ENCODE peak calls at places on chromosomes 6 and 20, in seven cellular contexts. B is HepG2, E is K562, A is GM12891, Y is H1, R is GM12878, P is SK-N-SH. J is an unnamed sample.

GRCh38 chr20:50786703-50787102 is 8.2 kb upstream of the BCAS4 start:
- DNase-seq in Y (no peak), E (no peak), P (no peak), B (no peak), A (no peak), R (no peak), J (no peak)

GRCh38 chr6:152651986-152652385 is 14.8 kb upstream of the SYNE1 start:
- DNase-seq in A (no peak), E (no peak), R (no peak), Y (no peak), P (no peak), B (no peak), J (no peak)

GRCh38 chr6:83308833-83309232 is 115.7 kb downstream of the RWDD2A start:
- DNase-seq in E (no peak), Y (no peak), A (no peak), R (no peak), B (no peak), P (no peak), J (no peak)

GRCh38 chr20:62922451-62922921 is 3.8 kb downstream of the DIDO1 start:
- DNase-seq in R (no peak), E (no peak), Y (no peak), B (no peak), A (no peak), P (no peak), J (no peak)

GRCh38 chr20:62027698-62028321 is 37.9 kb downstream of the TAF4 start:
- DNase-seq in R (no peak), A (no peak), P (no peak), Y (no peak), E (no peak), B (no peak), J (no peak)

GRCh38 chr20:7003598-7003997 is 236.1 kb downstream of the BMP2 start:
- DNase-seq in E (no peak), A (no peak), B (no peak), R (no peak), P (no peak), Y (no peak), J (no peak)

GRCh38 chr20:49785851-49786174 is 26.8 kb upstream of the SLC9A8 start:
- DNase-seq in R (peak), Y (no peak), B (no peak), P (no peak), E (no peak), A (no peak), J (peak)

GRCh38 chr6:113065606-113066005 is 718.5 kb downstream of the RFPL4B start:
- DNase-seq in A (no peak), R (no peak), P (no peak), Y (no peak), B (peak), E (no peak), J (no peak)

GRCh38 chr20:45500022-45500421 is 15.4 kb downstream of the SPINT3 start:
- DNase-seq in Y (no peak), R (no peak), B (peak), P (no peak), A (no peak), E (no peak), J (no peak)

GRCh38 chr6:13044390-13044789 is 283.9 kb downstream of the TBC1D7 start:
- DNase-seq in B (peak), R (no peak), Y (peak), A (no peak), E (peak), P (no peak), J (no peak)

GRCh38 chr20:9551808-9552550 is 37.6 kb downstream of the LAMP5 start:
- DNase-seq in Y (no peak), B (no peak), R (no peak), A (no peak), P (no peak), E (no peak), J (no peak)

GRCh38 chr6:99093781-99094180 is 146.0 kb upstream of the FBXL4 start:
- DNase-seq in E (no peak), P (no peak), Y (no peak), R (no peak), A (no peak), B (no peak), J (no peak)

GRCh38 chr6:14117158-14118090 is at the start of gene CD83:
- DNase-seq in Y (peak), B (peak), P (peak), A (peak), E (peak), R (no peak), J (peak)

GRCh38 chr6:39199976-39200375 is 29.3 kb downstream of the KCNK5 start:
- DNase-seq in B (no peak), R (no peak), E (no peak), A (no peak), Y (no peak), P (no peak), J (no peak)

GRCh38 chr20:26315054-26315453 is 618.4 kb upstream of the ZNF337 start:
- DNase-seq in R (no peak), P (no peak), Y (no peak), B (no peak), E (no peak), A (no peak), J (no peak)

GRCh38 chr6:29834564-29835436 is 7.2 kb downstream of the HLA-G start:
- DNase-seq in P (peak), E (peak), B (no peak), Y (peak), A (no peak), R (no peak), J (no peak)
- TF ChIP-seq TAF1 in P (no peak), E (no peak), B (no peak), Y (no peak), A (no peak), R (no peak), J (no peak)

GRCh38 chr20:37935435-37935834 is 32.5 kb downstream of the VSTM2L start:
- DNase-seq in E (no peak), R (no peak), Y (no peak), B (no peak), A (no peak), P (no peak), J (no peak)
- TF ChIP-seq TAF1 in E (no peak), R (no peak), Y (no peak), B (no peak), A (no peak), P (no peak), J (no peak)

GRCh38 chr6:138308728-138309110 is 69.0 kb upstream of the SMIM28 start:
- DNase-seq in P (no peak), A (no peak), Y (no peak), E (no peak), B (no peak), R (no peak), J (no peak)

GRCh38 chr6:138310294-138310693 is 67.4 kb upstream of the SMIM28 start:
- DNase-seq in Y (no peak), R (no peak), B (no peak), P (no peak), A (no peak), E (no peak), J (no peak)

GRCh38 chr6:138307816-138308727 is 69.6 kb upstream of the SMIM28 start:
- DNase-seq in B (peak), E (no peak), Y (no peak), R (no peak), P (no peak), A (no peak), J (no peak)

GRCh38 chr6:138309695-138310094 is 68.0 kb upstream of the SMIM28 start:
- DNase-seq in Y (no peak), R (no peak), A (no peak), E (no peak), P (no peak), B (no peak), J (no peak)

DNA sequence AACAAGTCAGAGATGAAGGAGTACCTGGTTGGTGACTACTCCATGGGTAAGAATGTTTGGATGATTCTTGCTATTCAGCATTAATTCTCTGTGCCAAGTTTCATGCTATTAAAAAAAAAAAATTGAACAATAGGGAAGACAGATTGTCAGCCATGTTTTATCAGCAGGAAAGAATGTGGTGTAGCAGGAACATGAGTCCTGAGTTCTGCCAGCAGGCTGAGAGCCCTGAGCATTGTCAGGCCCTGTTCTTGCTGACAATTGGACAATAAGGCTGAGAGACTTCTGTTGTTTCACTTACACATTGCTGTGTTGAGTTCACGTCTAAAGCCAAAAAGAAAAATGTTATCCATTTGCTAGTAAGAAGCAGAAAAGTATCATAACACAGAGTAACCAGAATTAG is 70.4 kb upstream of the SMIM28 start:
- DNase-seq in E (no peak), Y (no peak), P (no peak), R (no peak), B (no peak), A (no peak), J (no peak)
- TF ChIP-seq TAF1 in E (no peak), Y (no peak), P (no peak), R (no peak), B (no peak), A (no peak), J (no peak)

DNA sequence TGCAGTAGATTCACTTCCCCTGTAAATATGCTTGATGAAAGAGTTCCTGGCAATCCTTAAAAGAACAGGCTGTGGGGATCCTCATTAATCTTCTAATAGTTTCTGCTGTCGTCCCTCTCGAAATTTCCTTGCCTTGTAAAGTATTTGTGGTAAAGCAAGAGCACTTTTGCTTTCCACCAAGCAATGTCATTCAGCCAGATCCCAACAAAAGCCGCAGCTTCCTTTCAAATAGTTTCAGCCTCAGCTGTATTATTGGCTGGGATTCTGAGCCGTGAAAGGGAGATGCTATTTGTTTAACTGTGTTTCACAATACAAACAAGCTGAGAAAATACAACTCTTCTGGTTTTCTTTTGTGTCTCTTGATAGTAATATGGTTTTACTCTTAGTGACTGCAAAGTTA is 48.9 kb upstream of the EPHA7 start:
- DNase-seq in B (no peak), Y (no peak), E (no peak), A (no peak), R (no peak), P (no peak), J (no peak)
- TF ChIP-seq TAF1 in B (no peak), Y (no peak), E (no peak), A (no peak), R (no peak), P (no peak), J (no peak)

DNA sequence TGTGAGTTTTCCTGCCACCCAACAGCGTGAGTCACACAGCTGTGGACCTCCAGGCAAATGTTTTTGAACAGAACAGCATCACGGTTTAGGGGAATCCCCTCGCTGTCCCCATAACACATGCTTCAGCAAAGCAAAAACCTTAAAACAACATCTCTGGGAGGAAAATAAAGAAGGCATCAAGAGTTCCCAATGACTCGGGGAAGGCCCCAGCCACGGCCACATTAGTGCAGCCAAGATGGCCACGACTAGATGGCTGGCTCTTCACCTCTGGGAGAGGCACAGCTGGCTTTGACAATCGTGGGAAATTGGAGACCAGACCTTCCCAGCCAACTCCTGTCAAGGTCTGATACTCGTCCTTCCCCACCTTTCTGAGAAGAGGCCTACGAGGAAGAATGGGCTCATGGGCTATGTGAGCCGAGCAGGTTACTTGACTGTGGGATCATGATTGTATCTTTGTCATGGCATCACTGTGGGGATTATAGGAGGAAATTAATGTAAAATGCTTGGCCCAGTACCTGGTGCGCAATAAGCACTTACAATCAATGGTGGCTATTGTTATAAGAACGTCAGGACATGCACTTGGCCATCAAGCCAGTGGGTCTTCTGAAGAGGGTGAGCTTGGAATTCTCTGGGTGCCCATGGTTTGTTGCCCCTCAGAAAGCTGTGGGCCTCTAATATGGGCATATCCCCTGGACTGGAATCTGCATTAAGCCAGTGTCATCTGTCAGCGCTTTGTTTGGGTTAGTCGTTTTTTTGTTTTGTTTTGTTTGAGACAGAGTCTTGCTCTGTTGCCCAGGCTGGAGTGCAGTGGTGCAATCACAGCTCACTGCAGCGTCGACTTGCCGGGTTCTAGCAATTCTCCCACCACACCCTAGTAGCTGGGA is 43.6 kb downstream of the FGD2 start:
- DNase-seq in E (peak), R (peak), P (no peak), Y (no peak), B (no peak), A (no peak), J (no peak)
- TF ChIP-seq TAF1 in E (peak), R (no peak), P (no peak), Y (no peak), B (no peak), A (peak), J (no peak)

GRCh38 chr20:33701629-33702450 is 15.7 kb upstream of the E2F1 start:
- DNase-seq in R (no peak), B (peak), Y (no peak), E (no peak), A (no peak), P (no peak), J (no peak)
- TF ChIP-seq TAF1 in R (no peak), B (no peak), Y (no peak), E (no peak), A (no peak), P (no peak), J (no peak)

DNA sequence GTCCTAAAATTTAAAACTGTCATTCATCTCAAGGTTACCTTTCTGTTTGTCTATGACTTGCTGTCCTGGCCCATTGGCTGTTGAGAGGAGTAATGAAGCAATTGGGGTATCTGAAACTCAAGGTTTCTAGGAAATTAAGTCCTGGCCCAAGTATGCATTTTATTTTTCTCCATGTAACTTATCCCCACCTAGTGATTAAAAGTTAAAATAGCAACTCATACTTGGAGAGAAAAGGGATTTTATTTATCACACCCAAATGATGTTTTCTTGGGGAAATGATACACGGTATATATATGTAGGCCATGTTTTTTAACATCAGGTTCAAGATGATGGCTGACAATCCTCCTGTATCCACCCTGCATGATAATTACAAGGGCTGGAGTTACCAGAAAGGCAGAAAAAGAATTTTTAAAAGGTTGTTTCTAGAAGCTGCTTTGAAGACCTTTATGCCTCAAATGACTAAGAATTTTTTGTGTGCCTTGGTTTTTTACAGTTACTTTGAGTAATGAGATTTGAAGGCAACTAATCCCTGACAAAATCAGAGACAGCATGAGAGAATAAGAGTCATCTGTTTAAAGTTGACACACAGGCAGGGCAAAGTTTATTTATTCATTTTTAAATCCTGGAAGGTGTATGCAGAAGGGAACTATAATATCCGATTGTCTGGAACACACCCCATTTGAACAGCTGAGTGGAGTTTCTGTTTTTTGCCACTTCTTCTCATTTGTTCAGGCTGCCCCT is 28.9 kb upstream of the C6orf58 start:
- DNase-seq in Y (no peak), B (no peak), A (no peak), E (no peak), R (no peak), P (no peak), J (no peak)
- TF ChIP-seq TAF1 in Y (no peak), B (no peak), A (no peak), E (no peak), R (no peak), P (no peak), J (no peak)